ENCODE peak calls at places on chromosome 1, in four cellular contexts. L, W, H and D are unnamed samples.
A peak's percentile ranks its signal among the peaks of the same experiment; 100 is the strongest.

GRCh38 chr1:208112380-208112779 is 131.8 kb downstream of the PLXNA2 start:
- DNase-seq in L (no peak), W (no peak), H (no peak), D (no peak)

GRCh38 chr1:213245270-213245669 is 194.2 kb downstream of the RPS6KC1 start:
- DNase-seq in L (no peak), W (no peak), H (no peak), D (no peak)

GRCh38 chr1:87392241-87393192 is 63.8 kb downstream of the LMO4 start:
- DNase-seq in L (no peak), W (no peak), H (peak; percentile 64), D (peak; percentile 35)

GRCh38 chr1:70288171-70288570 is 66.4 kb downstream of the ANKRD13C start:
- DNase-seq in L (no peak), W (no peak), H (no peak), D (no peak)

GRCh38 chr1:101364370-101365120 is 127.7 kb downstream of the S1PR1 start:
- DNase-seq in L (no peak), W (no peak), H (no peak), D (no peak)

GRCh38 chr1:6494627-6495026 is 3.2 kb upstream of the PLEKHG5 start:
- DNase-seq in L (no peak), W (no peak), H (no peak), D (no peak)

GRCh38 chr1:16088351-16088911 is 15.0 kb upstream of the FAM131C start:
- DNase-seq in L (no peak), W (no peak), H (no peak), D (no peak)

GRCh38 chr1:55539652-55540512 is 324.7 kb upstream of the USP24 start:
- DNase-seq in L (no peak), W (no peak), H (no peak), D (no peak)

GRCh38 chr1:67166196-67166595 is at the start of gene IL23R:
- DNase-seq in L (no peak), W (no peak), H (no peak), D (peak; percentile 64)

GRCh38 chr1:212601524-212601923 is 7.0 kb upstream of the ATF3 start:
- DNase-seq in L (no peak), W (no peak), H (no peak), D (no peak)

GRCh38 chr1:21861602-21862429 is 49.8 kb downstream of the LDLRAD2 start:
- DNase-seq in L (no peak), W (no peak), H (peak; percentile 79), D (peak; percentile 84)

GRCh38 chr1:14970115-14970798 is 183.3 kb upstream of the TMEM51 start:
- DNase-seq in L (no peak), W (no peak), H (peak; percentile 86), D (peak; percentile 95)

GRCh38 chr1:1431006-1431844 is 4.3 kb upstream of the VWA1 start:
- DNase-seq in L (no peak), W (no peak), H (no peak), D (no peak)

GRCh38 chr1:231626535-231626950 is at the start of gene DISC1:
- DNase-seq in L (peak; percentile 26), W (peak; percentile 88), H (peak; percentile 88), D (peak; percentile 92)

GRCh38 chr1:67735220-67735619 is 50.2 kb downstream of the GADD45A start:
- DNase-seq in L (no peak), W (no peak), H (no peak), D (no peak)

GRCh38 chr1:202311880-202312635 is 29.7 kb downstream of the UBE2T start:
- DNase-seq in L (no peak), W (no peak), H (no peak), D (no peak)

GRCh38 chr1:156476501-156477298 is 23.9 kb downstream of the MEF2D start:
- DNase-seq in L (no peak), W (peak; percentile 78), H (peak; percentile 21), D (no peak)

GRCh38 chr1:161258439-161259386 is at the start of gene PCP4L1:
- DNase-seq in L (peak; percentile 1), W (peak; percentile 46), H (peak; percentile 33), D (peak; percentile 37)

GRCh38 chr1:12439083-12439482 is 178.9 kb downstream of the DHRS3 start:
- DNase-seq in L (no peak), W (no peak), H (no peak), D (no peak)

GRCh38 chr1:1631793-1632420 is at the start of gene MMP23B:
- DNase-seq in L (no peak), W (peak; percentile 55), H (no peak), D (no peak)

GRCh38 chr1:147834189-147834588 is 68.4 kb upstream of the GJA8 start:
- DNase-seq in L (no peak), W (no peak), H (no peak), D (no peak)

GRCh38 chr1:33260435-33260980 is 4.2 kb downstream of the ZNF362 start:
- DNase-seq in L (no peak), W (no peak), H (no peak), D (no peak)